ENCODE peak calls at places on chromosomes 1 and 21, in ten cellular contexts. J is IMR-90, X is uterus, F is tibial artery, P is BJ, I is cardiac muscle cell, G is AG10803, H is fibroblast of pulmonary artery, K is HepG2, T is hepatocyte. C is an unnamed sample.

GRCh38 chr1:41980872-41981653 is 62.3 kb upstream of the HIVEP3 start:
- DNase-seq in J (no peak), X (no peak), F (no peak), P (no peak), I (no peak), G (peak; percentile 11), H (no peak), K (no peak), T (no peak), C (no peak)

GRCh38 chr1:234601217-234602017 is 8.6 kb downstream of the IRF2BP2 start:
- DNase-seq in J (peak; percentile 66), X (peak; percentile 47), F (no peak), P (no peak), I (peak; percentile 63), G (peak; percentile 55), H (peak; percentile 73), K (peak; percentile 64), T (peak; percentile 54), C (no peak)

GRCh38 chr1:228938248-228938891 is 203.1 kb downstream of the RHOU start:
- DNase-seq in J (no peak), X (peak; percentile 40), F (peak; percentile 48), P (no peak), I (no peak), G (no peak), H (no peak), K (peak; percentile 68), T (no peak), C (no peak)

GRCh38 chr1:111878096-111878495 is 111.4 kb downstream of the KCND3 start:
- DNase-seq in J (no peak), X (no peak), F (no peak), P (no peak), I (no peak), G (no peak), H (no peak), K (no peak), T (no peak), C (no peak)

GRCh38 chr1:185241127-185241526 is 75.9 kb downstream of the IVNS1ABP start:
- DNase-seq in J (no peak), X (no peak), F (no peak), P (no peak), I (no peak), G (no peak), H (no peak), K (peak; percentile 36), T (no peak), C (no peak)

GRCh38 chr1:98001764-98002163 is 80.9 kb upstream of the DPYD start:
- DNase-seq in J (peak; percentile 18), X (no peak), F (no peak), P (no peak), I (peak; percentile 39), G (peak; percentile 63), H (peak; percentile 40), K (no peak), T (no peak), C (no peak)

GRCh38 chr1:221829327-221830011 is 87.6 kb upstream of the DUSP10 start:
- DNase-seq in J (peak; percentile 97), X (no peak), F (no peak), P (peak; percentile 86), I (peak; percentile 75), G (peak; percentile 91), H (peak; percentile 89), K (no peak), T (no peak), C (peak; percentile 85)

GRCh38 chr1:156394835-156395461 is 25.9 kb downstream of the RHBG start:
- DNase-seq in J (no peak), X (no peak), F (no peak), P (no peak), I (no peak), G (no peak), H (no peak), K (no peak), T (no peak), C (no peak)

GRCh38 chr1:47436979-47437517 is 796 bp upstream of the FOXD2 start:
- DNase-seq in J (peak; percentile 29), X (no peak), F (no peak), P (no peak), I (peak; percentile 40), G (peak; percentile 23), H (peak; percentile 48), K (no peak), T (no peak), C (no peak)

GRCh38 chr1:48493970-48494769 is 22.2 kb upstream of the SPATA6 start:
- DNase-seq in J (peak; percentile 94), X (no peak), F (no peak), P (peak; percentile 82), I (peak; percentile 95), G (peak; percentile 85), H (peak; percentile 92), K (peak; percentile 89), T (peak; percentile 82), C (peak; percentile 68)

GRCh38 chr21:31352841-31353240 is 8.8 kb upstream of the TIAM1 start:
- DNase-seq in J (no peak), X (no peak), F (no peak), P (no peak), I (no peak), G (no peak), H (no peak), K (no peak), T (no peak), C (no peak)

GRCh38 chr1:226568077-226568831 is 19.7 kb downstream of the STUM start:
- DNase-seq in J (no peak), X (peak; percentile 28), F (no peak), P (peak; percentile 13), I (peak; percentile 47), G (peak; percentile 75), H (no peak), K (peak; percentile 12), T (peak; percentile 30), C (no peak)

GRCh38 chr1:119347858-119348257 is 20.7 kb upstream of the HAO2 start:
- DNase-seq in J (no peak), X (no peak), F (no peak), P (no peak), I (no peak), G (no peak), H (no peak), K (no peak), T (no peak), C (no peak)

GRCh38 chr1:40711465-40712404 is 20.2 kb downstream of the NFYC start:
- DNase-seq in J (peak; percentile 69), X (no peak), F (no peak), P (no peak), I (peak; percentile 51), G (peak; percentile 53), H (peak; percentile 60), K (peak; percentile 50), T (peak; percentile 35), C (no peak)

DNA sequence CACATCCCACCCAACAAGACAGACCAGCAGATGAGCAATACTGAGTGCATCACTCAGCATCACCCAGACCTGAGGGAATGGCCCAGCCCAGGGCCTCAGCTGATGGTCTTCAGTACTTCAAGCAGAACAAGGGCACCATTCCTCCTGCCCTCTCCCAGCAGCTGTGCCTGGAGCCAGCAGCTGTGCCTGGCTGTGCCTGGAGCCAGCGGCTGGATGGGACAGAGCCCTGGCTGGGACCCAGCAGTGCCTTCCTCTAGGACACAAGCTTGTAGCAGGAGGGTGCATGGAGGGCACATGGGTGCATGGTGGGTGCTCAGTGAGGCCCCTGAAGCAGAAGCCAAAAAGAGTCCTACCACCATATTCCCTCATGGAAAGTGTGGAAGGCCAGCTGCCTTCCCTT is 583.8 kb downstream of the NPHP4 start:
- DNase-seq in J (no peak), X (no peak), F (no peak), P (no peak), I (no peak), G (no peak), H (no peak), K (no peak), T (no peak), C (no peak)
- H3K4me3 ChIP-seq in J (no peak overlapping the region), X (no peak overlapping the region), F (no peak overlapping the region), P (no peak overlapping the region), I (no peak overlapping the region), G (no peak overlapping the region), H (no peak overlapping the region), K (no peak overlapping the region), T (no peak overlapping the region), C (no peak overlapping the region)

DNA sequence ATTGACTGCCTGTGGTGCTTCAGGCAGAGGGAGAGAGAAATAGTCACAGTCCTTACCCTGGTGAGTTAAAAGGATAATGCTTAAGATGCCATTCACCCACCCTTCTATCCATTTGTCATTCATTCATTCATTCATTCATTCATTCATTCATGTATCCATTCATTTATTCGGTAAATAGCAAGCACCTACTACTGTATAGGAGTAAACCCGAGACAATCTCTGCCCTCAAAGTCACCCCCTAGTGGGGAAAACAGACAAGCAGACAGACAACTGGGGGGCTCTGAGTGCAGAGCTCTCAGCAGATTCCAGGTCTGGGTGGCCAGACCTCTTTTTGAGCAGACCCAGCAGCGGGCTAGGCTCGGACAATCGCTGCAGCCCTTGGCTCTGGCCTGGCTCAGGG is 14.1 kb upstream of the ACTL8 start:
- DNase-seq in J (no peak), X (no peak), F (no peak), P (no peak), I (no peak), G (no peak), H (no peak), K (no peak), T (no peak), C (no peak)
- TF ChIP-seq CTCF in J (no peak), X (no peak), F (no peak), P (no peak), I (no peak), G (no peak), H (no peak), K (no peak), T (no peak), C (peak; percentile 5)

GRCh38 chr1:223750730-223751572 is 38.6 kb downstream of the CAPN2 start:
- DNase-seq in J (no peak), X (no peak), F (no peak), P (no peak), I (no peak), G (no peak), H (no peak), K (peak; percentile 38), T (no peak), C (no peak)

GRCh38 chr1:223748773-223749733 is 36.7 kb downstream of the CAPN2 start:
- DNase-seq in J (peak; percentile 45), X (peak; percentile 61), F (peak; percentile 65), P (no peak), I (peak; percentile 73), G (peak; percentile 46), H (peak; percentile 63), K (no peak), T (peak; percentile 84), C (no peak)

GRCh38 chr1:223745731-223746130 is 33.4 kb downstream of the CAPN2 start:
- DNase-seq in J (peak; percentile 66), X (no peak), F (no peak), P (no peak), I (no peak), G (peak; percentile 66), H (peak; percentile 38), K (no peak), T (no peak), C (no peak)

GRCh38 chr1:223747838-223748335 is 35.5 kb downstream of the CAPN2 start:
- DNase-seq in J (peak; percentile 50), X (peak; percentile 66), F (no peak), P (no peak), I (peak; percentile 74), G (peak; percentile 51), H (peak; percentile 79), K (no peak), T (no peak), C (no peak)

GRCh38 chr1:223748405-223748772 is 36.0 kb downstream of the CAPN2 start:
- DNase-seq in J (peak; percentile 86), X (no peak), F (no peak), P (no peak), I (peak; percentile 67), G (peak; percentile 38), H (peak; percentile 75), K (no peak), T (peak; percentile 55), C (no peak)
- H3K4me3 ChIP-seq in J (no peak overlapping the region), X (peak overlapping the region; percentile 40), F (peak overlapping the region; percentile 54), P (no peak overlapping the region), I (no peak overlapping the region), G (no peak overlapping the region), H (no peak overlapping the region), K (no peak overlapping the region), T (no peak overlapping the region), C (no peak overlapping the region)

GRCh38 chr1:25616080-25616931 is at the start of gene MAN1C1:
- DNase-seq in J (peak; percentile 73), X (peak; percentile 85), F (peak; percentile 83), P (no peak), I (peak; percentile 82), G (peak; percentile 62), H (peak; percentile 77), K (peak; percentile 71), T (peak; percentile 95), C (peak; percentile 48)
- TF ChIP-seq CTCF in J (peak; percentile 35), X (peak; percentile 29), F (peak; percentile 45), P (peak; percentile 60), I (peak; percentile 36), G (peak; percentile 26), H (peak; percentile 15), K (peak; percentile 41), T (peak; percentile 47), C (peak; percentile 51)